ENCODE peak calls at places on chromosomes 3 and 15, in seven cellular contexts. U is AG09309, B is epithelial cell of proximal tubule, P is GDM1, I is NCI-H1694 treated with DMSO at 0.1 percent for 48 hours, F is AG08396, X is T-cell. A is an unnamed sample.

GRCh38 chr15:101146118-101146702 is 105.6 kb downstream of the CHSY1 start:
- DNase-seq in X (no peak), B (no peak), P (no peak), F (no peak), I (no peak), U (no peak), A (no peak)

GRCh38 chr15:29183071-29183831 is 86.4 kb downstream of the NSMCE3 start:
- DNase-seq in P (no peak), B (no peak), U (peak; percentile 4), F (no peak), X (no peak), I (no peak), A (no peak)

GRCh38 chr3:50671331-50671730 is 3.4 kb upstream of the DOCK3 start:
- DNase-seq in F (peak; percentile 78), B (no peak), P (no peak), I (no peak), U (peak; percentile 88), X (no peak), A (no peak)

GRCh38 chr3:59580499-59580898 is 530.7 kb upstream of the CFAP20DC start:
- DNase-seq in F (no peak), U (no peak), P (no peak), I (no peak), X (no peak), B (no peak), A (no peak)

GRCh38 chr3:152447509-152447908 is 178.8 kb downstream of the MBNL1 start:
- DNase-seq in X (no peak), I (no peak), U (no peak), P (no peak), F (no peak), B (no peak), A (no peak)

GRCh38 chr15:59169337-59169736 is 37.3 kb upstream of the LDHAL6B start:
- DNase-seq in F (peak; percentile 23), B (peak; percentile 83), U (peak; percentile 78), I (no peak), X (no peak), P (no peak), A (no peak)

GRCh38 chr3:188152660-188153497 is 1.1 kb upstream of the LPP start:
- DNase-seq in B (no peak), U (no peak), I (no peak), F (peak; percentile 62), X (peak; percentile 11), P (no peak), A (no peak)

GRCh38 chr3:134846943-134847342 is 51.9 kb downstream of the EPHB1 start:
- DNase-seq in B (peak; percentile 63), P (no peak), X (no peak), I (no peak), F (peak; percentile 79), U (peak; percentile 67), A (no peak)

GRCh38 chr3:187062526-187063177 is 76.6 kb downstream of the RPL39L start:
- DNase-seq in I (no peak), X (no peak), B (peak; percentile 35), U (peak; percentile 61), F (no peak), P (no peak), A (no peak)

GRCh38 chr3:128011140-128011539 is 41.1 kb upstream of the SEC61A1 start:
- DNase-seq in B (no peak), F (no peak), U (no peak), I (no peak), X (no peak), P (no peak), A (no peak)

GRCh38 chr3:99468918-99469317 is 169.5 kb upstream of the COL8A1 start:
- DNase-seq in I (no peak), F (no peak), U (no peak), P (no peak), B (no peak), X (no peak), A (no peak)

GRCh38 chr3:114498779-114499370 is 205.0 kb downstream of the TIGIT start:
- DNase-seq in U (peak; percentile 33), I (no peak), P (no peak), X (no peak), B (no peak), F (no peak), A (no peak)

GRCh38 chr15:100255644-100256043 is 86.1 kb downstream of the ADAMTS17 start:
- DNase-seq in F (no peak), X (no peak), B (no peak), U (no peak), P (no peak), I (no peak), A (no peak)

GRCh38 chr3:130850044-130850797 is 43.7 kb upstream of the ATP2C1 start:
- DNase-seq in U (peak; percentile 62), B (no peak), X (peak; percentile 23), P (peak; percentile 91), F (no peak), I (no peak), A (no peak)